ENCODE peak calls at places on chromosome 16, in six cellular contexts. F is small intestine; P is Peyer's patch; K is stimulated activated CD4-positive, alpha-beta T cell treated with anti-CD3 and anti-CD28 coated beads, TNF-alpha, amount 100 ng/mL, for 48 hours; A is myocyte; O is SHP77. B is an unnamed sample.

GRCh38 chr16:22193134-22193411 is 13.0 kb upstream of the EEF2K start:
- DNase-seq in F (no peak), P (no peak), K (no peak), A (no peak), O (no peak), B (no peak)

GRCh38 chr16:67190041-67190440 is at the start of gene EXOC3L1:
- DNase-seq in F (no peak), P (no peak), K (no peak), A (no peak), O (peak; percentile 28), B (no peak)

GRCh38 chr16:1331712-1332617 is 1.5 kb upstream of the BAIAP3 start:
- DNase-seq in F (peak; percentile 42), P (peak; percentile 97), K (no peak), A (no peak), O (peak; percentile 84), B (no peak)

GRCh38 chr16:53530046-53530445 is 27.0 kb upstream of the AKTIP start:
- DNase-seq in F (no peak), P (no peak), K (no peak), A (peak; percentile 27), O (peak; percentile 58), B (no peak)

GRCh38 chr16:2842340-2843000 is 12.4 kb downstream of the ZG16B start:
- DNase-seq in F (peak; percentile 40), P (peak; percentile 71), K (peak; percentile 83), A (no peak), O (no peak), B (peak; percentile 46)

GRCh38 chr16:80084614-80085013 is 456.2 kb upstream of the DYNLRB2 start:
- DNase-seq in F (peak; percentile 78), P (peak; percentile 70), K (no peak), A (peak; percentile 57), O (no peak), B (peak; percentile 58)

GRCh38 chr16:4351880-4352279 is 759 bp upstream of the PAM16 start:
- DNase-seq in F (no peak), P (no peak), K (no peak), A (no peak), O (no peak), B (no peak)

GRCh38 chr16:576823-577201 is 7.0 kb downstream of the PIGQ start:
- DNase-seq in F (no peak), P (no peak), K (no peak), A (no peak), O (no peak), B (no peak)

GRCh38 chr16:51151951-51152663 is 1.0 kb upstream of the SALL1 start:
- DNase-seq in F (no peak), P (no peak), K (no peak), A (no peak), O (no peak), B (peak; percentile 92)

GRCh38 chr16:79845734-79846135 is 245.2 kb upstream of the MAF start:
- DNase-seq in F (no peak), P (no peak), K (no peak), A (no peak), O (no peak), B (no peak)

GRCh38 chr16:81814751-81815428 is 35.8 kb downstream of the PLCG2 start:
- DNase-seq in F (no peak), P (no peak), K (no peak), A (no peak), O (no peak), B (no peak)

GRCh38 chr16:825298-826061 is 24.9 kb upstream of the GNG13 start:
- DNase-seq in F (no peak), P (no peak), K (no peak), A (peak; percentile 57), O (no peak), B (no peak)

GRCh38 chr16:964696-965395 is 5.9 kb downstream of the LMF1 start:
- DNase-seq in F (peak; percentile 18), P (no peak), K (peak; percentile 58), A (peak; percentile 96), O (no peak), B (no peak)

GRCh38 chr16:72255785-72256184 is 83.8 kb upstream of the PMFBP1 start:
- DNase-seq in F (no peak), P (no peak), K (no peak), A (no peak), O (no peak), B (no peak)

GRCh38 chr16:1770328-1771071 is 843 bp downstream of the NME3 start:
- DNase-seq in F (peak; percentile 62), P (peak; percentile 73), K (peak; percentile 26), A (no peak), O (peak; percentile 78), B (peak; percentile 82)

GRCh38 chr16:2005646-2006045 is 4.0 kb downstream of the ZNF598 start:
- DNase-seq in F (no peak), P (no peak), K (no peak), A (no peak), O (no peak), B (no peak)

GRCh38 chr16:2860826-2861567 is 3.0 kb upstream of the PRSS22 start:
- DNase-seq in F (no peak), P (peak; percentile 34), K (no peak), A (peak; percentile 20), O (no peak), B (no peak)

GRCh38 chr16:54398986-54399385 is 112.4 kb upstream of the IRX3 start:
- DNase-seq in F (no peak), P (no peak), K (no peak), A (no peak), O (no peak), B (no peak)

GRCh38 chr16:48556913-48557351 is 53.0 kb downstream of the N4BP1 start:
- DNase-seq in F (no peak), P (no peak), K (no peak), A (peak; percentile 50), O (no peak), B (no peak)

GRCh38 chr16:3131755-3132377 is 3.0 kb upstream of the ZNF213 start:
- DNase-seq in F (peak; percentile 51), P (peak; percentile 72), K (no peak), A (peak; percentile 47), O (peak; percentile 32), B (no peak)

GRCh38 chr16:53022374-53022773 is 30.3 kb downstream of the CHD9NB start:
- DNase-seq in F (peak; percentile 46), P (no peak), K (no peak), A (peak; percentile 56), O (peak; percentile 46), B (no peak)

GRCh38 chr16:52453661-52454060 is 93.3 kb downstream of the TOX3 start:
- DNase-seq in F (peak; percentile 50), P (no peak), K (no peak), A (no peak), O (no peak), B (no peak)

GRCh38 chr16:29990033-29990432 is 5.4 kb downstream of the HIRIP3 start:
- DNase-seq in F (no peak), P (no peak), K (no peak), A (no peak), O (no peak), B (no peak)

B was measured in right lobe of liver.